ENCODE peak calls at places on chromosomes 7 and 10, in ten cellular contexts. O is CD4-positive, alpha-beta T cell; Z is AG10803; I is adrenal gland; Q is GM12865; P is tibial nerve; A is WERI-Rb-1; C is cardiac muscle cell; K is tibial artery; M is sigmoid colon. G is an unnamed sample.

GRCh38 chr7:158973440-158973839 is 117.1 kb downstream of the DYNC2I1 start:
- DNase-seq in Q (no peak), C (peak; percentile 23), I (peak; percentile 47), A (no peak), K (no peak), P (no peak), M (no peak), Z (no peak), O (no peak), G (peak; percentile 77)

GRCh38 chr7:45874408-45875131 is 1.7 kb upstream of the CCDC201 start:
- DNase-seq in K (no peak), M (no peak), A (no peak), I (no peak), Q (no peak), C (peak; percentile 87), P (no peak), Z (peak; percentile 73), O (no peak), G (no peak)

GRCh38 chr10:101227765-101228681 is 1.2 kb downstream of the LBX1 start:
- DNase-seq in Q (no peak), I (no peak), C (no peak), Z (no peak), M (no peak), A (peak; percentile 60), P (no peak), O (no peak), K (no peak), G (peak; percentile 48)

GRCh38 chr7:40608321-40609075 is 473.7 kb downstream of the SUGCT start:
- DNase-seq in I (no peak), A (no peak), Z (peak; percentile 12), O (no peak), P (no peak), K (no peak), C (no peak), Q (no peak), M (no peak), G (no peak)

GRCh38 chr7:30074422-30075030 is 46.3 kb downstream of the PLEKHA8 start:
- DNase-seq in Z (peak; percentile 55), K (no peak), I (no peak), C (peak; percentile 65), A (no peak), M (no peak), P (no peak), O (no peak), Q (peak; percentile 31), G (no peak)

GRCh38 chr10:114714281-114714741 is 56.2 kb upstream of the ABLIM1 start:
- DNase-seq in O (no peak), C (peak; percentile 82), I (no peak), Q (no peak), K (no peak), P (no peak), Z (peak; percentile 68), M (no peak), A (no peak), G (no peak)

GRCh38 chr7:2049111-2049781 is 183.5 kb downstream of the MAD1L1 start:
- DNase-seq in A (no peak), K (no peak), C (no peak), I (no peak), O (no peak), P (no peak), Z (no peak), Q (no peak), M (peak; percentile 50), G (peak; percentile 6)

GRCh38 chr10:46019541-46020343 is 10.7 kb downstream of the NCOA4 start:
- DNase-seq in I (peak; percentile 58), A (no peak), Z (no peak), C (peak; percentile 47), P (no peak), M (no peak), Q (no peak), K (peak; percentile 30), O (no peak), G (no peak)

GRCh38 chr10:132508497-132509443 is 28.8 kb upstream of the INPP5A start:
- DNase-seq in K (peak; percentile 57), I (peak; percentile 69), Z (peak; percentile 45), P (no peak), Q (no peak), C (no peak), M (peak; percentile 89), A (no peak), O (no peak), G (no peak)
- TF ChIP-seq CTCF in K (peak; percentile 72), I (peak; percentile 58), Z (peak; percentile 29), P (peak; percentile 54), Q (no peak), C (no peak), M (peak; percentile 31), A (no peak), O (no peak), G (no peak)

DNA sequence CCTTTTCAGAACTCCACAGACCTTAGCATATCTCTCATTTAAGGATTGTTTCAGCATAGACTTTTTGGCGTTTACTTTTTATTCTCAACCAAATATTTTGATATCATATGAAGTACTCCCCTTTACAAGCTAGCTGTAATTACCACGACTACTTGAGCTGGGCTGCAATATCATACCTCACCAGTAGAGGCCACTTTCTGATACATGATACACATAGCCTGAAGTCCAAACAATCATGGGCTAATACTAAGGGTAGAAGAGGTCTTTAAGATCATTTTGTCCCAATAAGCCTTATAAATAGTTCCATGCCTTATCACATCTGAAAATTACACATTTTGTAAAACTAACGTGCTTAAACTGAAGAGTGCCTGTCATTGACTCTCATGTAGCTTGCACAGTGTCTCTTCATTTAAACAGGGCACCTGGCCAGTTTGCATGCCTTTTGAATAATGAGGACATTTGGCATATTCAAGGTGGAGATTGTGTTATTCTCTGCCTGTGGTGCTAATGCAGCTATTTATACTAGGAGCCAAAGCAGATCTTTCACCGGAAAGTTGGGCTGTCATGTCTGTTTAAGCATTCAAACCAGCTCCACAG is 403.7 kb upstream of the ZMIZ1 start:
- DNase-seq in A (peak; percentile 39), Q (peak; percentile 47), P (no peak), Z (peak; percentile 43), M (no peak), C (peak; percentile 51), I (no peak), O (no peak), K (no peak), G (no peak)
- TF ChIP-seq CTCF in A (peak; percentile 56), Q (peak; percentile 50), P (no peak), Z (peak; percentile 59), M (peak; percentile 41), C (peak; percentile 57), I (peak; percentile 56), O (no peak), K (peak; percentile 48), G (peak; percentile 74)

GRCh38 chr10:103708627-103709288 is 146.6 kb downstream of the SH3PXD2A start:
- DNase-seq in Q (no peak), P (no peak), O (no peak), A (no peak), K (no peak), M (no peak), C (no peak), Z (no peak), I (no peak), G (no peak)

GRCh38 chr10:103707956-103708626 is 147.3 kb downstream of the SH3PXD2A start:
- DNase-seq in A (no peak), P (no peak), Z (no peak), O (no peak), M (no peak), K (no peak), I (peak; percentile 39), C (no peak), Q (no peak), G (no peak)

GRCh38 chr10:103703941-103704919 is 151.1 kb downstream of the SH3PXD2A start:
- DNase-seq in C (no peak), Z (no peak), M (no peak), A (peak; percentile 95), P (no peak), I (no peak), K (no peak), Q (peak; percentile 44), O (no peak), G (no peak)

GRCh38 chr10:103706047-103706446 is 149.3 kb downstream of the SH3PXD2A start:
- DNase-seq in I (no peak), K (no peak), C (no peak), O (no peak), Z (no peak), Q (peak; percentile 33), A (no peak), M (no peak), P (no peak), G (no peak)

DNA sequence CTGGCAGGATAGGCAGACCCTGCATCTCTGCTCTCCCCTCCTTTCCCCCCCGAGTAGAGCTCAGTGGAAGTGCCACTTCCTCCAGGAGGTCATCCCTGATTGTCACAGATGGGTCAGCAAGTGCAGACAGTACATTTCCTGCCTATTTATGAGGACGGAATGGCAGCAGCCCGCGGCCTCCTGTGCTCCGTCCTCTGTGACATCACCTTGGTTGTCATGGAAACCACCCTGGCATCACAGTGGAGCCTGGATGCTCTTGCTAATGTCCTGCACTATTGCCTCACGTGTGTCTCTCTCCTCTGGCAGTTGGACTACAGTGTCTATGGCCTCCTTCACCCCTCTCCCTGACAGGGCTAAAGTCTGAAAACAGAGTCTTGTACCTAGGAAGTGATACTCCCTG is 148.6 kb downstream of the SH3PXD2A start:
- DNase-seq in P (no peak), O (no peak), Q (no peak), C (no peak), Z (no peak), M (no peak), K (no peak), I (no peak), A (no peak), G (peak; percentile 58)
- TF ChIP-seq CTCF in P (no peak), O (no peak), Q (no peak), C (no peak), Z (no peak), M (no peak), K (no peak), I (no peak), A (no peak), G (no peak)

GRCh38 chr10:68408898-68409518 is 1.9 kb upstream of the RUFY2 start:
- DNase-seq in A (no peak), C (no peak), K (no peak), Q (no peak), O (no peak), M (no peak), Z (no peak), P (no peak), I (no peak), G (no peak)

GRCh38 chr10:68406815-68407585 is at the start of gene RUFY2:
- DNase-seq in P (peak; percentile 57), M (peak; percentile 87), Q (peak; percentile 88), Z (peak; percentile 79), C (peak; percentile 88), I (peak; percentile 75), A (peak; percentile 84), K (peak; percentile 66), O (peak; percentile 60), G (peak; percentile 89)

GRCh38 chr10:68402271-68402670 is 4.8 kb downstream of the RUFY2 start:
- DNase-seq in M (no peak), I (no peak), K (no peak), C (peak; percentile 66), P (no peak), Q (no peak), Z (no peak), O (no peak), A (no peak), G (no peak)

GRCh38 chr10:68406111-68406814 is 814 bp downstream of the RUFY2 start:
- DNase-seq in P (peak; percentile 15), O (peak; percentile 9), K (peak; percentile 22), Q (peak; percentile 69), C (peak; percentile 77), A (peak; percentile 75), I (peak; percentile 38), Z (peak; percentile 87), M (no peak), G (peak; percentile 82)

DNA sequence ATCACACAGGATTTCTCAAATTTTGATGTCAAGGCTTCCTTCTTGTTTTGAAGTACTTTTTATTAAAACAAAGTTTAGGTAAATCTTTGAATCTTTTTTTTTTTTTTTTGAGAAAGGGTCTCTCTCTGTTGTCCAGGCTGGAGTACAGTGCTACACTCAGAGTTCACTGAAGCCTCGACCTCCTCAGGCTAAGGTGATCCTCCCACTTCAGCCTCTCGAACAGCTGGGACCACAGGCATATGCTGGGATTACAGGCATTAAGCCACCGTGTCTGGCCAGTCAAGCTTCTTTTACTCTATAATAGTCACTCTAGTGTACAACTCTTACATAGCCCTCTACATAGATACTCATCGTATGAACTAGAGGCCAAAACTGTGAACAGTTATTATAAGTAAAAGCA is 3.4 kb downstream of the RUFY2 start:
- DNase-seq in Z (no peak), A (peak; percentile 77), M (no peak), Q (no peak), P (no peak), C (no peak), K (no peak), I (no peak), O (no peak), G (no peak)
- TF ChIP-seq CTCF in Z (no peak), A (no peak), M (no peak), Q (no peak), P (no peak), C (no peak), K (no peak), I (no peak), O (no peak), G (no peak)